ENCODE peak calls at places on chromosomes 16 and 17, in ten cellular contexts. One of them, this sample, is unnamed.

GRCh38 chr16:69818811-69819587 is 56.9 kb downstream of the WWP2 start:
- DNase-seq in mucosa of descending colon: no peak
- DNase-seq in fibroblast of lung: no peak
- DNase-seq in NCI-H1436: no peak
- DNase-seq in hypothalamus: no peak
- DNase-seq in OCI-LY7: no peak
- DNase-seq in epithelial cell of esophagus: no peak
- DNase-seq in naive thymus-derived CD8-positive, alpha-beta T cell: no peak
- DNase-seq in RCC 7860: no peak
- DNase-seq in tibial artery: no peak
- DNase-seq in this sample: no peak

GRCh38 chr16:3472878-3473595 is 22.3 kb downstream of the C16orf90 start:
- DNase-seq in mucosa of descending colon: no peak
- DNase-seq in fibroblast of lung: peak
- DNase-seq in NCI-H1436: no peak
- DNase-seq in hypothalamus: no peak
- DNase-seq in OCI-LY7: no peak
- DNase-seq in epithelial cell of esophagus: peak
- DNase-seq in naive thymus-derived CD8-positive, alpha-beta T cell: no peak
- DNase-seq in RCC 7860: no peak
- DNase-seq in tibial artery: no peak
- DNase-seq in this sample: no peak

GRCh38 chr16:84513111-84514065 is 8.9 kb upstream of the MEAK7 start:
- DNase-seq in mucosa of descending colon: peak
- DNase-seq in fibroblast of lung: peak
- DNase-seq in NCI-H1436: no peak
- DNase-seq in hypothalamus: no peak
- DNase-seq in OCI-LY7: no peak
- DNase-seq in epithelial cell of esophagus: no peak
- DNase-seq in naive thymus-derived CD8-positive, alpha-beta T cell: no peak
- DNase-seq in RCC 7860: no peak
- DNase-seq in tibial artery: peak
- DNase-seq in this sample: no peak

GRCh38 chr16:78770353-78771091 is 671.1 kb downstream of the WWOX start:
- DNase-seq in mucosa of descending colon: peak
- DNase-seq in fibroblast of lung: peak
- DNase-seq in NCI-H1436: peak
- DNase-seq in hypothalamus: no peak
- DNase-seq in OCI-LY7: peak
- DNase-seq in epithelial cell of esophagus: peak
- DNase-seq in naive thymus-derived CD8-positive, alpha-beta T cell: peak
- DNase-seq in RCC 7860: no peak
- DNase-seq in tibial artery: peak
- DNase-seq in this sample: no peak

GRCh38 chr17:44919885-44920564 is 4.7 kb upstream of the GFAP start:
- DNase-seq in mucosa of descending colon: peak
- DNase-seq in fibroblast of lung: peak
- DNase-seq in NCI-H1436: peak
- DNase-seq in hypothalamus: peak
- DNase-seq in OCI-LY7: peak
- DNase-seq in epithelial cell of esophagus: peak
- DNase-seq in naive thymus-derived CD8-positive, alpha-beta T cell: peak
- DNase-seq in RCC 7860: peak
- DNase-seq in tibial artery: peak
- DNase-seq in this sample: peak

GRCh38 chr16:67917140-67917851 is 14.4 kb downstream of the CTRL start:
- DNase-seq in mucosa of descending colon: no peak
- DNase-seq in fibroblast of lung: no peak
- DNase-seq in NCI-H1436: no peak
- DNase-seq in hypothalamus: no peak
- DNase-seq in OCI-LY7: no peak
- DNase-seq in epithelial cell of esophagus: no peak
- DNase-seq in naive thymus-derived CD8-positive, alpha-beta T cell: no peak
- DNase-seq in RCC 7860: no peak
- DNase-seq in tibial artery: no peak
- DNase-seq in this sample: no peak

GRCh38 chr16:83244057-83244456 is 563.7 kb upstream of the HSBP1 start:
- DNase-seq in mucosa of descending colon: no peak
- DNase-seq in fibroblast of lung: no peak
- DNase-seq in NCI-H1436: no peak
- DNase-seq in hypothalamus: no peak
- DNase-seq in OCI-LY7: no peak
- DNase-seq in epithelial cell of esophagus: no peak
- DNase-seq in naive thymus-derived CD8-positive, alpha-beta T cell: no peak
- DNase-seq in RCC 7860: no peak
- DNase-seq in tibial artery: no peak
- DNase-seq in this sample: no peak

GRCh38 chr17:8792646-8793045 is 6.5 kb downstream of the MFSD6L start:
- DNase-seq in mucosa of descending colon: no peak
- DNase-seq in fibroblast of lung: no peak
- DNase-seq in NCI-H1436: no peak
- DNase-seq in hypothalamus: no peak
- DNase-seq in OCI-LY7: no peak
- DNase-seq in epithelial cell of esophagus: no peak
- DNase-seq in naive thymus-derived CD8-positive, alpha-beta T cell: no peak
- DNase-seq in RCC 7860: no peak
- DNase-seq in tibial artery: no peak
- DNase-seq in this sample: no peak

This sample was measured in T1000.